ENCODE peak calls at places on chromosomes 2 and 18, in four cellular contexts. V is adipocyte, X is DND-41, B is K562. L is an unnamed sample.
A peak's percentile ranks its signal among the peaks of the same experiment; 100 is the strongest.

GRCh38 chr2:70938580-70938938 is 2.9 kb downstream of the ATP6V1B1 start:
- DNase-seq in X (no peak), V (no peak), B (no peak), L (no peak)

GRCh38 chr2:147789287-147789686 is 55.5 kb upstream of the ACVR2A start:
- DNase-seq in V (no peak), X (no peak), B (no peak), L (no peak)

GRCh38 chr18:67669993-67670671 is 153.6 kb upstream of the DSEL start:
- DNase-seq in V (peak; percentile 93), X (no peak), B (no peak), L (no peak)

GRCh38 chr2:62738981-62739936 is 33.7 kb downstream of the EHBP1 start:
- DNase-seq in B (no peak), X (no peak), V (peak; percentile 42), L (no peak)

GRCh38 chr2:1727101-1727771 is 17.1 kb downstream of the PXDN start:
- DNase-seq in X (no peak), B (no peak), V (no peak), L (no peak)

GRCh38 chr2:42967959-42968674 is 175.7 kb upstream of the HAAO start:
- DNase-seq in V (peak; percentile 97), B (peak; percentile 93), X (no peak), L (no peak)

GRCh38 chr2:178279142-178279541 is 84.8 kb downstream of the OSBPL6 start:
- DNase-seq in V (peak; percentile 81), X (no peak), B (no peak), L (no peak)

GRCh38 chr2:232598293-232598692 is 35.1 kb upstream of the EFHD1 start:
- DNase-seq in X (no peak), V (no peak), B (no peak), L (no peak)

GRCh38 chr18:72826736-72827135 is 41.1 kb downstream of the NETO1 start:
- DNase-seq in B (no peak), V (no peak), X (no peak), L (no peak)

GRCh38 chr18:47075098-47075883 is 39.9 kb upstream of the ELOA2 start:
- DNase-seq in X (no peak), V (peak; percentile 4), B (no peak), L (no peak)

GRCh38 chr2:77590298-77590917 is 68.2 kb upstream of the LRRTM4 start:
- DNase-seq in X (no peak), V (no peak), B (no peak), L (no peak)

GRCh38 chr2:3463156-3463835 is 56.0 kb downstream of the ADI1 start:
- DNase-seq in V (no peak), B (no peak), X (no peak), L (no peak)

GRCh38 chr18:74623047-74623816 is 25.6 kb downstream of the ZNF407 start:
- DNase-seq in X (peak; percentile 27), B (no peak), V (peak; percentile 41), L (peak; percentile 59)

GRCh38 chr2:141068053-141068682 is 1062.6 kb downstream of the LRP1B start:
- DNase-seq in V (no peak), B (no peak), X (no peak), L (no peak)

GRCh38 chr18:55780591-55781071 is 192.6 kb upstream of the TCF4 start:
- DNase-seq in B (no peak), X (no peak), V (no peak), L (peak; percentile 50)

GRCh38 chr2:56741601-56742102 is 557.9 kb downstream of the CCDC85A start:
- DNase-seq in V (peak; percentile 96), B (no peak), X (no peak), L (no peak)

GRCh38 chr2:222709191-222709891 is 37.9 kb downstream of the MOGAT1 start:
- DNase-seq in X (peak; percentile 58), B (peak; percentile 77), V (peak; percentile 85), L (no peak)

GRCh38 chr2:140473851-140474250 is 1657.0 kb downstream of the LRP1B start:
- DNase-seq in B (no peak), X (no peak), V (no peak), L (no peak)

GRCh38 chr18:37604032-37604431 is 38.4 kb upstream of the CELF4 start:
- DNase-seq in B (no peak), V (no peak), X (no peak), L (no peak)

GRCh38 chr18:2881490-2882195 is 34.8 kb downstream of the EMILIN2 start:
- DNase-seq in V (peak; percentile 86), X (no peak), B (no peak), L (no peak)
- H3K9ac ChIP-seq in V (peak overlapping the region; percentile 57), X (no peak overlapping the region), B (no peak overlapping the region), L (no peak overlapping the region)

DNA sequence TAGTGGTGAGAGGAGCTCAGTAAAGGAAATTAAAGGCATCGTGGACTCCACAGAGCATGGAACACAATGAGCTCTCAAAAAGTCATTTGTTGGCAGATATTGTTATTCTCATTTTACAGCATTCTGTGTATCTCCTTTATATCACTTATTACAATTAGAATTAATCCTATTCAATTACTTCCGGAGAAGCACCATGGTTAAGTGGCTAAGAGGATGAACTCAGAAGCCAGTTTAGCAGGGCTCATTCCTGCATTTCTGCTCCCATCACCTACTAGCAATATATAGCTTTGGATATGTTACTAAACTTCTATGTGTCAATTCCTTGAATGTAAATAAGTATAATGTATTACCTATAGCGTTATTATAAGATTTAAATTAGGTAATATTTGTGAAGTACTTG is 683.3 kb downstream of the IRS1 start:
- DNase-seq in B (no peak), X (no peak), V (no peak), L (no peak)
- H3K9ac ChIP-seq in B (no peak overlapping the region), X (no peak overlapping the region), V (no peak overlapping the region), L (no peak overlapping the region)

DNA sequence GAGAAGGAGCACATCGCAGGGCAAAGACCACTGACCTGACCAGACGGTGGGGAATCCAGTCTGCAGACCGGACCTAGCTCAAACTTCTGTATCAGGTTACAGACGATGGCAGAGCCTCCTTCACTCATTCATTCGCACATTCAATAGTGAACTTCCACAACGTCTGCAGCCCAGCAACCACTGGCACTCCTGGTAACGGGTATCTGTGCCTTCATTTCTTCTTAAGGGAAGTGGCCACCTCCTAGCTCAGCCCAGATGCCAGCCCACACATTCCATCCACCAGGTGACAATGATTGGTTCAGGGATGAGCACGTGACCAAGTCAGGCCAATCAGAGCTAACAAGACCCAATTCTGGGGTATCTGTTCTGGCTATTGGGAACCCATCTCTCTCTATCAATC is 15.9 kb upstream of the ARMC9 start:
- DNase-seq in V (no peak), B (peak; percentile 61), X (no peak), L (no peak)
- H3K9ac ChIP-seq in V (peak overlapping the region; percentile 27), B (no peak overlapping the region), X (no peak overlapping the region), L (no peak overlapping the region)

GRCh38 chr2:226983891-226984290 is 148.0 kb downstream of the RHBDD1 start:
- DNase-seq in V (no peak), B (no peak), X (peak; percentile 82), L (no peak)
- H3K9ac ChIP-seq in V (no peak overlapping the region), B (no peak overlapping the region), X (peak overlapping the region; percentile 56), L (no peak overlapping the region)

L was measured in Karpas-422.